ENCODE peak calls at places on chromosomes 2 and 18, in nine cellular contexts. Z is neural crest cell; T is cardiac fibroblast; B is activated naive CD4-positive, alpha-beta T cell; S is mucosa of gallbladder; F is T-helper 1 cell; J is stimulated activated CD4-positive, alpha-beta T cell treated with anti-CD3 and anti-CD28 coated beads, Interleukin-15, amount 100 ng/mL, for 24 hours; E is posterior cingulate gyrus; L is stimulated activated CD8-positive, alpha-beta memory T cell treated with anti-CD3 and anti-CD28 coated beads, Interleukin-4, amount 100 ng/mL, for 1 hour. H is an unnamed sample.

GRCh38 chr2:8403871-8404270 is 278.0 kb upstream of the ID2 start:
- DNase-seq in Z (no peak), T (no peak), B (no peak), S (peak), F (no peak), J (no peak), E (no peak), L (no peak), H (no peak)

GRCh38 chr2:55049794-55050132 is 488 bp downstream of the RTN4 start:
- DNase-seq in Z (no peak), T (no peak), B (no peak), S (no peak), F (no peak), J (no peak), E (no peak), L (no peak), H (no peak)

GRCh38 chr2:179218848-179219594 is 45.6 kb downstream of the SESTD1 start:
- DNase-seq in Z (peak), T (peak), B (no peak), S (peak), F (peak), J (peak), E (peak), L (peak), H (peak)

GRCh38 chr2:130843321-130843985 is 6.7 kb downstream of the ARHGEF4 start:
- DNase-seq in Z (no peak), T (no peak), B (no peak), S (no peak), F (no peak), J (no peak), E (peak), L (no peak), H (no peak)

GRCh38 chr2:226001716-226002115 is 602.2 kb downstream of the NYAP2 start:
- DNase-seq in Z (no peak), T (peak), B (no peak), S (no peak), F (no peak), J (no peak), E (no peak), L (no peak), H (peak)

GRCh38 chr2:142989276-142990204 is 112.1 kb downstream of the KYNU start:
- DNase-seq in Z (no peak), T (peak), B (no peak), S (no peak), F (no peak), J (no peak), E (no peak), L (no peak), H (peak)

GRCh38 chr2:236646441-236646840 is 76.8 kb downstream of the ACKR3 start:
- DNase-seq in Z (no peak), T (no peak), B (no peak), S (no peak), F (no peak), J (no peak), E (no peak), L (no peak), H (no peak)

GRCh38 chr2:101770672-101771071 is 73.2 kb downstream of the MAP4K4 start:
- DNase-seq in Z (peak), T (peak), B (no peak), S (no peak), F (no peak), J (no peak), E (no peak), L (no peak), H (peak)

GRCh38 chr18:58416704-58417683 is 211.9 kb downstream of the ALPK2 start:
- DNase-seq in Z (no peak), T (peak), B (no peak), S (no peak), F (no peak), J (no peak), E (no peak), L (no peak), H (peak)

GRCh38 chr2:64840419-64840818 is 148.8 kb upstream of the SLC1A4 start:
- DNase-seq in Z (no peak), T (peak), B (no peak), S (no peak), F (no peak), J (no peak), E (no peak), L (no peak), H (peak)

GRCh38 chr2:225041871-225042799 is at the start of gene DOCK10:
- DNase-seq in Z (peak), T (peak), B (peak), S (no peak), F (peak), J (peak), E (peak), L (no peak), H (peak)

GRCh38 chr2:98379311-98380202 is 33.3 kb downstream of the CNGA3 start:
- DNase-seq in Z (no peak), T (peak), B (no peak), S (no peak), F (no peak), J (no peak), E (no peak), L (no peak), H (peak)

GRCh38 chr2:150859162-150859561 is 371.7 kb upstream of the RND3 start:
- DNase-seq in Z (no peak), T (no peak), B (no peak), S (no peak), F (no peak), J (no peak), E (no peak), L (no peak), H (no peak)

GRCh38 chr18:43031169-43031568 is 84.3 kb downstream of the RIT2 start:
- DNase-seq in Z (no peak), T (no peak), B (no peak), S (no peak), F (no peak), J (no peak), E (no peak), L (no peak), H (no peak)

GRCh38 chr18:48913201-48913600 is 37.6 kb downstream of the SMAD7 start:
- DNase-seq in Z (no peak), T (no peak), B (no peak), S (no peak), F (peak), J (peak), E (peak), L (no peak), H (no peak)

GRCh38 chr18:61085751-61086150 is 247.5 kb upstream of the CDH20 start:
- DNase-seq in Z (no peak), T (no peak), B (no peak), S (no peak), F (no peak), J (no peak), E (no peak), L (no peak), H (no peak)

GRCh38 chr2:118387509-118387908 is 299.2 kb downstream of the INSIG2 start:
- DNase-seq in Z (no peak), T (peak), B (no peak), S (no peak), F (no peak), J (no peak), E (no peak), L (no peak), H (peak)

GRCh38 chr2:232075859-232076258 is 114.3 kb downstream of the DIS3L2 start:
- DNase-seq in Z (no peak), T (no peak), B (no peak), S (no peak), F (no peak), J (no peak), E (peak), L (no peak), H (no peak)

GRCh38 chr2:223081789-223082188 is 29.8 kb downstream of the KCNE4 start:
- DNase-seq in Z (no peak), T (no peak), B (no peak), S (no peak), F (no peak), J (no peak), E (no peak), L (no peak), H (peak)

GRCh38 chr2:187842978-187843847 is 289.0 kb upstream of the TFPI start:
- DNase-seq in Z (peak), T (peak), B (no peak), S (no peak), F (no peak), J (no peak), E (no peak), L (no peak), H (peak)

GRCh38 chr18:35178260-35178659 is 62.6 kb upstream of the ZNF397 start:
- DNase-seq in Z (no peak), T (peak), B (no peak), S (no peak), F (no peak), J (peak), E (no peak), L (no peak), H (peak)

GRCh38 chr2:240649331-240649730 is 24.1 kb downstream of the GPR35 start:
- DNase-seq in Z (no peak), T (no peak), B (no peak), S (no peak), F (no peak), J (no peak), E (no peak), L (no peak), H (no peak)

GRCh38 chr2:159449504-159450124 is 163.1 kb upstream of the WDSUB1 start:
- DNase-seq in Z (no peak), T (no peak), B (no peak), S (no peak), F (no peak), J (no peak), E (no peak), L (no peak), H (no peak)

GRCh38 chr2:190205643-190206042 is 114.0 kb downstream of the HIBCH start:
- DNase-seq in Z (no peak), T (peak), B (no peak), S (no peak), F (no peak), J (no peak), E (no peak), L (no peak), H (peak)

H was measured in fibroblast of mammary gland.